ENCODE peak calls at places on chromosome 2, in four cellular contexts. H is A549, Q is mammary epithelial cell, Z is left ventricle myocardium inferior. A is an unnamed sample. For H3K4me1, the result is how much of the 10 kb centered on the place peaks cover.

GRCh38 chr2:233430091-233430490 is 75.8 kb downstream of the DGKD start:
- DNase-seq in H (no peak), Q (peak), Z (no peak), A (no peak)

GRCh38 chr2:119440873-119441272 is 9.2 kb downstream of the TMEM37 start:
- DNase-seq in H (no peak), Q (no peak), Z (no peak), A (no peak)

GRCh38 chr2:28406276-28407096 is 13.8 kb downstream of the FOSL2 start:
- DNase-seq in H (no peak), Q (peak), Z (no peak), A (no peak)

GRCh38 chr2:71923887-71924533 is 223.7 kb downstream of the CYP26B1 start:
- DNase-seq in H (peak), Q (peak), Z (peak), A (peak)

GRCh38 chr2:96409543-96410184 is 74.1 kb downstream of the NCAPH start:
- DNase-seq in H (no peak), Q (no peak), Z (peak), A (no peak)

GRCh38 chr2:214696681-214697080 is 112.8 kb downstream of the BARD1 start:
- DNase-seq in H (no peak), Q (no peak), Z (no peak), A (no peak)

GRCh38 chr2:172021074-172021931 is 21.6 kb downstream of the METAP1D start:
- DNase-seq in H (no peak), Q (no peak), Z (no peak), A (no peak)

GRCh38 chr2:181419124-181419855 is 37.9 kb upstream of the ITGA4 start:
- DNase-seq in H (no peak), Q (no peak), Z (no peak), A (no peak)

GRCh38 chr2:100877555-100877954 is 57.6 kb downstream of the NPAS2 start:
- DNase-seq in H (no peak), Q (peak), Z (no peak), A (no peak)

GRCh38 chr2:147275943-147276342 is 568.9 kb upstream of the ACVR2A start:
- DNase-seq in H (no peak), Q (no peak), Z (no peak), A (no peak)

GRCh38 chr2:7707723-7708122 is 790.5 kb downstream of the RNF144A start:
- DNase-seq in H (peak), Q (peak), Z (no peak), A (no peak)

GRCh38 chr2:181738074-181738473 is 57.8 kb upstream of the NEUROD1 start:
- DNase-seq in H (no peak), Q (no peak), Z (no peak), A (no peak)

GRCh38 chr2:119647440-119648169 is 31.4 kb upstream of the TMEM177 start:
- DNase-seq in H (no peak), Q (peak), Z (no peak), A (no peak)

GRCh38 chr2:62014102-62014501 is 108.6 kb downstream of the COMMD1 start:
- DNase-seq in H (no peak), Q (no peak), Z (peak), A (no peak)

GRCh38 chr2:187768995-187769394 is 214.8 kb upstream of the TFPI start:
- DNase-seq in H (no peak), Q (no peak), Z (no peak), A (no peak)

GRCh38 chr2:148616696-148617095 is 27.9 kb upstream of the EPC2 start:
- DNase-seq in H (no peak), Q (no peak), Z (no peak), A (no peak)

GRCh38 chr2:109382946-109383345 is 230.8 kb downstream of the SEPTIN10 start:
- DNase-seq in H (no peak), Q (no peak), Z (peak), A (no peak)

GRCh38 chr2:36701391-36701795 is 4.9 kb downstream of the VIT start:
- DNase-seq in H (no peak), Q (peak), Z (no peak), A (no peak)

GRCh38 chr2:238942080-238942761 is 94.3 kb downstream of the TWIST2 start:
- DNase-seq in H (no peak), Q (no peak), Z (no peak), A (no peak)

GRCh38 chr2:197086500-197086899 is 160.0 kb upstream of the PGAP1 start:
- DNase-seq in H (no peak), Q (no peak), Z (no peak), A (no peak)

GRCh38 chr2:74238879-74239278 is 40.5 kb downstream of the MTHFD2 start:
- DNase-seq in H (no peak), Q (peak), Z (no peak), A (no peak)

GRCh38 chr2:2681611-2682295 is 350.7 kb upstream of the MYT1L start:
- DNase-seq in H (no peak), Q (no peak), Z (no peak), A (no peak)

GRCh38 chr2:176931588-176932563 is 280.7 kb upstream of the HNRNPA3 start:
- DNase-seq in H (peak), Q (peak), Z (no peak), A (no peak)

GRCh38 chr2:120343433-120344105 is 2.4 kb upstream of the INHBB start:
- DNase-seq in H (peak), Q (peak), Z (peak), A (peak)

GRCh38 chr2:64135421-64135820 is 8.8 kb downstream of the PELI1 start:
- DNase-seq in H (no peak), Q (no peak), Z (no peak), A (no peak)

GRCh38 chr2:222703866-222704265 is 32.4 kb downstream of the MOGAT1 start:
- DNase-seq in H (no peak), Q (no peak), Z (no peak), A (no peak)

GRCh38 chr2:60794271-60794863 is 38.3 kb downstream of the PAPOLG start:
- DNase-seq in H (peak), Q (no peak), Z (no peak), A (no peak)

GRCh38 chr2:66495788-66496640 is 61.1 kb downstream of the MEIS1 start:
- DNase-seq in H (peak), Q (peak), Z (peak), A (no peak)

GRCh38 chr2:240299710-240300068 is 135.8 kb upstream of the GPC1 start:
- DNase-seq in H (no peak), Q (no peak), Z (no peak), A (no peak)

GRCh38 chr2:178404380-178404767 is 46.6 kb downstream of the PRKRA start:
- DNase-seq in H (no peak), Q (peak), Z (no peak), A (peak)

GRCh38 chr2:19868705-19869550 is 32.9 kb downstream of the TTC32 start:
- DNase-seq in H (no peak), Q (no peak), Z (peak), A (no peak)

GRCh38 chr2:112996635-112997034 is 8.6 kb upstream of the IL36A start:
- DNase-seq in H (no peak), Q (no peak), Z (no peak), A (no peak)

GRCh38 chr2:209519271-209519670 is 95.4 kb downstream of the MAP2 start:
- DNase-seq in H (no peak), Q (no peak), Z (no peak), A (no peak)

DNA sequence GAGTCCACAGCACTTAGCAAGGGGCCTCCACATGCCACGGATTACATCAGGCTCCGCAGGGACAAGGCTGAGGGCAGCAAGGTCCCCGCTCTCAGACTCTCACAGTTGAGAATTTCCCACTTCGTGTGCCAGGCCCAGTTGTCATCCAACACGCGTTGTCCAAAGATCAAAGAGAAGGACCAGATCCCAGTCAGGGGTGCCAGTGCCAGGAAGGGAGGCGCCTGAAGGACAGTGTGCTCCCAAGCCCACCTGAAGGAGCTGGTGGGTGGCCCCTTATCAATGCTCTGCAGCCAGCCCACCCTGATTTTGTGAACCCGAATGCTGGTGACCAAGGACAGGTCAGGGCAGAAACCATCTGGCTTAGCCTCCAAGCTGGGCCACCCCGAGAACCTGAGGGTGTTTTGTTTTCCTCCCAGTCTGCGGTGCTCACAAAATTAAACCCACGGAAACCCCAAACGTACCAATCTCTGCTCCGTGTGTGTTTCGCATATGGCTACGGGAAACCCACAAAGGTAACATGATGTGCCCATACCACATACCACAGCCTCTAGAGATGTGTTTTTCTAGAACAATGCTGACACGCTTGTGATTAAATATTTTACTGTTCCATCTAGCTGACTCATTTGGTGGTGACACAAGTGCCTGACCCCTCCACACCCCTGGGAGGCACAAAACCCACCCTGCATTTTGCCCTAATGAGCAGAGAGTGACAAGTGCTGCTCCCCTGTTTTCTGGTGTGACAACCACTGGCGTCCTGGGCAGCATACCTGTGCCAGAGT is 24.5 kb downstream of the CRACDL start:
- DNase-seq in H (no peak), Q (peak), Z (no peak), A (no peak)
- H3K4me1 ChIP-seq in H (half or more), Q (half or more), Z (under half), A (under half)

GRCh38 chr2:215933141-215933540 is 80.2 kb downstream of the MREG start:
- DNase-seq in H (no peak), Q (peak), Z (no peak), A (no peak)
- H3K4me1 ChIP-seq in H (under half), Q (under half), Z (under half), A (under half)

GRCh38 chr2:9310390-9310789 is 103.8 kb downstream of the ASAP2 start:
- DNase-seq in H (peak), Q (peak), Z (peak), A (peak)

GRCh38 chr2:9308186-9308955 is 101.8 kb downstream of the ASAP2 start:
- DNase-seq in H (no peak), Q (peak), Z (no peak), A (no peak)

GRCh38 chr2:9310827-9311226 is 104.2 kb downstream of the ASAP2 start:
- DNase-seq in H (peak), Q (peak), Z (no peak), A (peak)

GRCh38 chr2:9307505-9307904 is 100.9 kb downstream of the ASAP2 start:
- DNase-seq in H (no peak), Q (no peak), Z (no peak), A (no peak)

DNA sequence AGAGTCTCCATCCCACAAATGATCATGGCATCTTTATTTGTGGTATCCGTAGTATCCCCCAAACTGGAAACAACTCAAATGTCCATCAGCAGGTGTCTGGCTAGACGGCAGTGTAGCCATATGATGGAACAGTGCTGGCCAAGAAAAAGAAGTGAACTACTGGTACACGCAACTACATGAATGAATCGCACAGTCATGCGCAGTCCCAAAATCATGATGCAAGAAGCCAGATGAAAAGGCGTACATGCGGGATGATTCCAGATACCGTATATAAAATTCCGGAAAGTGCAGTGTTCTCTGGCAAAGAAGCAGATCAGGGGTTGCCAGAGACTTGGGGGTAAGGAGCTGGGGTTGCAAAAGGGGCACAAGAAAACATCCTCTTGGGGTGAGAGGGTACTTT is 102.5 kb downstream of the ASAP2 start:
- DNase-seq in H (no peak), Q (no peak), Z (no peak), A (no peak)
- H3K4me1 ChIP-seq in H (half or more), Q (half or more), Z (half or more), A (under half)

DNA sequence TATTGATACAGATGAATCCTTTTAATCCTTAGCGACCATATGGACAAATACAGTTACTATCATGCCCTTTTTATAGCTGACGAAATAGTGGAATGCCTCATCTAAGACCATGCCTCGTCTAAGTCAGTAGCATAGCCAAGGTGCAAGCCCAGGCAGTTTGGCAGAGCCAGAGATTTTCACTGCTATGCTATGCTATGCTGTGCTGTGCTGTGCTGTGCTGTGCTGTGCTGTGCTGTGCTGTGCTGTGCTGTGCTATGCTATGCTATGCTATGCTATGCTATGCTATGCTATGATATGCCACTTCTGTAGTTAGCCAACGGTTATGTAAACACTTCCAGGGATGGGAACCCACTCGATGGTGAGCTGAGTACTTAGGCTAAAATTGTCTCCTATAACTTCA is 91.6 kb upstream of the MAP4K3 start:
- DNase-seq in H (no peak), Q (no peak), Z (no peak), A (no peak)
- H3K4me1 ChIP-seq in H (under half), Q (under half), Z (half or more), A (under half)

GRCh38 chr2:39492095-39492590 is 55.1 kb upstream of the MAP4K3 start:
- DNase-seq in H (peak), Q (peak), Z (no peak), A (peak)

GRCh38 chr2:39490586-39490985 is 53.5 kb upstream of the MAP4K3 start:
- DNase-seq in H (no peak), Q (no peak), Z (no peak), A (no peak)

GRCh38 chr2:39492701-39493100 is 55.6 kb upstream of the MAP4K3 start:
- DNase-seq in H (no peak), Q (no peak), Z (no peak), A (no peak)

GRCh38 chr2:39494784-39495251 is 57.7 kb upstream of the MAP4K3 start:
- DNase-seq in H (peak), Q (peak), Z (no peak), A (no peak)

GRCh38 chr2:39491653-39492052 is 54.6 kb upstream of the MAP4K3 start:
- DNase-seq in H (no peak), Q (no peak), Z (no peak), A (no peak)
- H3K4me1 ChIP-seq in H (half or more), Q (under half), Z (under half), A (under half)

GRCh38 chr2:218223046-218223445 is 6.1 kb downstream of the ARPC2 start:
- DNase-seq in H (no peak), Q (peak), Z (no peak), A (no peak)
- H3K4me1 ChIP-seq in H (under half), Q (under half), Z (half or more), A (under half)

GRCh38 chr2:170365003-170365402 is 187.1 kb downstream of the MYO3B start:
- DNase-seq in H (no peak), Q (no peak), Z (no peak), A (no peak)
- H3K4me1 ChIP-seq in H (under half), Q (under half), Z (under half), A (under half)

GRCh38 chr2:54593249-54593648 is 130.2 kb upstream of the EML6 start:
- DNase-seq in H (no peak), Q (no peak), Z (no peak), A (no peak)
- H3K4me1 ChIP-seq in H (half or more), Q (under half), Z (half or more), A (under half)

DNA sequence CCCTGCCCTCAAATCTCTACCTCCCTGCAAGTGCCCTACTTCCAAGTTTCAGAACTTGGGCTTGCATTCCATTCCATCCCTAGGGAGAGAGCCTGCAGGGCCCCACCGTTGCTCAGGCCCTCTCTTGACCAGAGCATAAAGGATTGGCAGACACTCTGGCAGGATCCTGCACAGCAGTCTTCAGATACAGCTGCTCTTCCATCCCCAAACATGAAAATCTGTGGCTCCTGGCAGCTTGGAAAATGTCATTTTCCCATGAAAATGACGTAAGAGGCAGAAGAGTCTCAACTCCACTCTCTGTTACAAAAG is 162.6 kb downstream of the GFPT1 start:
- DNase-seq in H (no peak), Q (no peak), Z (no peak), A (no peak)
- H3K4me1 ChIP-seq in H (under half), Q (under half), Z (under half), A (under half)